ENCODE peak calls at places on chromosomes 3 and 15, in six cellular contexts. R is left cardiac atrium, M is D721Med, A is mammary epithelial cell, W is T-helper 9 cell, D is HCT116. X is an unnamed sample.

GRCh38 chr3:158167737-158168469 is 58.0 kb downstream of the RSRC1 start:
- DNase-seq in A (peak; percentile 95), M (no peak), W (no peak), D (peak; percentile 89), R (no peak), X (no peak)

GRCh38 chr3:57228734-57229505 is 1.4 kb downstream of the APPL1 start:
- DNase-seq in D (no peak), R (no peak), A (peak; percentile 83), M (no peak), W (no peak), X (no peak)

GRCh38 chr15:57692709-57693108 is 13.8 kb upstream of the POLR2M start:
- DNase-seq in A (no peak), W (no peak), R (no peak), D (no peak), M (no peak), X (no peak)

GRCh38 chr3:64138046-64138445 is 87.2 kb downstream of the PRICKLE2 start:
- DNase-seq in A (peak; percentile 27), R (no peak), W (no peak), M (no peak), D (no peak), X (no peak)

GRCh38 chr15:43528542-43529007 is 11.2 kb downstream of the MAP1A start:
- DNase-seq in D (no peak), M (no peak), A (no peak), W (no peak), R (no peak), X (no peak)

GRCh38 chr3:123229145-123229544 is 27.4 kb downstream of the SEC22A start:
- DNase-seq in M (no peak), A (peak; percentile 2), D (no peak), W (no peak), R (no peak), X (no peak)

GRCh38 chr3:177150970-177151627 is 46.2 kb downstream of the TBL1XR1 start:
- DNase-seq in A (peak; percentile 83), R (no peak), W (no peak), D (peak; percentile 39), M (no peak), X (no peak)

GRCh38 chr3:186888569-186888968 is 41.8 kb upstream of the ST6GAL1 start:
- DNase-seq in W (no peak), M (no peak), R (no peak), D (no peak), A (no peak), X (no peak)

GRCh38 chr3:177410734-177411133 is 213.5 kb upstream of the TBL1XR1 start:
- DNase-seq in A (no peak), R (no peak), W (no peak), D (no peak), M (no peak), X (no peak)

GRCh38 chr3:69866988-69867720 is 127.9 kb downstream of the MITF start:
- DNase-seq in D (no peak), R (no peak), A (peak; percentile 51), M (no peak), W (no peak), X (no peak)

GRCh38 chr3:105805402-105805801 is 63.4 kb downstream of the CBLB start:
- DNase-seq in A (no peak), M (no peak), D (no peak), W (no peak), R (no peak), X (no peak)

GRCh38 chr15:32844118-32844711 is 126.4 kb downstream of the GREM1 start:
- DNase-seq in R (no peak), M (no peak), D (peak; percentile 40), W (no peak), A (peak; percentile 14), X (no peak)

GRCh38 chr3:193771011-193771697 is 178.1 kb downstream of the OPA1 start:
- DNase-seq in A (no peak), W (no peak), R (no peak), M (no peak), D (no peak), X (no peak)

GRCh38 chr3:165696496-165696895 is 140.7 kb downstream of the BCHE start:
- DNase-seq in A (no peak), M (no peak), D (no peak), W (no peak), R (no peak), X (no peak)

X was measured in CD8-positive, alpha-beta T cell.